ENCODE peak calls at places on chromosomes 2 and 18, in nine cellular contexts. Q is neural progenitor cell; D is cardiac fibroblast; W is fibroblast of the aortic adventitia; H is activated CD4-positive, alpha-beta T cell treated with anti-CD3 and anti-CD28 coated beads, Interleukin-2, amount 50 U/mL, for 24 hours; T is EH; J is GM03348; B is GM12865; R is HFFc6. C is an unnamed sample.

GRCh38 chr2:157895531-157895930 is 19.4 kb upstream of the ACVR1 start:
- DNase-seq in D (peak; percentile 42), W (no peak), B (no peak), R (no peak), T (peak; percentile 56), Q (no peak), H (no peak), J (no peak), C (no peak)

GRCh38 chr18:3016584-3017292 is 3.8 kb upstream of the LPIN2 start:
- DNase-seq in T (no peak), W (no peak), J (no peak), D (peak; percentile 45), B (no peak), Q (no peak), H (no peak), R (no peak), C (no peak)

GRCh38 chr2:84033347-84033974 is 425.6 kb downstream of the SUCLG1 start:
- DNase-seq in R (no peak), W (no peak), H (no peak), Q (no peak), D (no peak), J (no peak), T (no peak), B (no peak), C (no peak)

GRCh38 chr2:26630669-26631360 is 10.4 kb downstream of the CIB4 start:
- DNase-seq in T (peak; percentile 28), D (peak; percentile 42), W (peak; percentile 5), Q (no peak), B (no peak), R (peak; percentile 28), J (no peak), H (no peak), C (no peak)

GRCh38 chr2:202377308-202377736 is 1.2 kb downstream of the BMPR2 start:
- DNase-seq in H (no peak), Q (peak; percentile 76), R (peak; percentile 39), B (peak; percentile 38), W (no peak), T (peak; percentile 60), J (peak; percentile 61), D (peak; percentile 47), C (peak; percentile 39)

GRCh38 chr18:2337552-2338141 is 233.7 kb downstream of the METTL4 start:
- DNase-seq in J (peak; percentile 53), D (peak; percentile 61), T (peak; percentile 38), H (no peak), Q (peak; percentile 51), B (peak; percentile 67), R (no peak), W (no peak), C (no peak)

GRCh38 chr2:146523218-146523617 is 1321.6 kb upstream of the ACVR2A start:
- DNase-seq in T (peak; percentile 14), J (peak; percentile 19), Q (no peak), R (no peak), B (no peak), W (peak; percentile 16), D (peak; percentile 36), H (no peak), C (no peak)

GRCh38 chr2:96802281-96802595 is 13.8 kb upstream of the CNNM3 start:
- DNase-seq in R (no peak), Q (no peak), H (no peak), J (no peak), D (no peak), W (no peak), B (peak; percentile 57), T (no peak), C (no peak)

GRCh38 chr18:62625019-62625418 is 90.3 kb upstream of the PHLPP1 start:
- DNase-seq in R (no peak), J (peak; percentile 60), D (peak; percentile 20), B (no peak), W (peak; percentile 56), T (peak; percentile 62), H (no peak), Q (peak; percentile 29), C (no peak)

GRCh38 chr18:57107141-57107832 is 39.6 kb upstream of the BOD1L2 start:
- DNase-seq in R (peak; percentile 41), H (no peak), D (peak; percentile 49), J (peak; percentile 41), Q (peak; percentile 58), W (peak; percentile 49), T (peak; percentile 53), B (peak; percentile 14), C (no peak)

GRCh38 chr2:215104226-215104625 is 34.2 kb downstream of the ABCA12 start:
- DNase-seq in T (no peak), W (no peak), B (no peak), H (no peak), Q (no peak), R (no peak), J (no peak), D (no peak), C (no peak)

C was measured in mesothelial cell of epicardium.